ENCODE peak calls at places on chromosomes 13 and 19, in seven cellular contexts. F is GF-D8; L is T1000; E is neural crest cell; P is hypothalamus; H is activated CD8-positive, alpha-beta T cell treated with anti-CD3 and anti-CD28 coated beads for 36 hours; C is COR-L47. V is an unnamed sample.

GRCh38 chr19:10871711-10872550 is 578 bp downstream of the CARM1 start:
- DNase-seq in L (no peak), P (peak; percentile 52), H (peak; percentile 52), C (no peak), E (no peak), F (no peak), V (peak; percentile 8)

GRCh38 chr13:33015275-33015674 is 948 bp upstream of the KL start:
- DNase-seq in F (no peak), P (no peak), H (no peak), C (no peak), E (no peak), L (no peak), V (peak; percentile 2)

GRCh38 chr13:52128714-52129700 is at the start of gene NEK5:
- DNase-seq in F (peak; percentile 16), H (peak; percentile 59), E (peak; percentile 68), L (no peak), C (peak; percentile 51), P (peak; percentile 41), V (peak; percentile 60)

GRCh38 chr19:898663-899062 is 5.4 kb downstream of the RNU6-9 start:
- DNase-seq in L (no peak), F (no peak), P (peak; percentile 64), C (peak; percentile 94), E (no peak), H (peak; percentile 57), V (no peak)

GRCh38 chr19:4523306-4524110 is 5.2 kb upstream of the PLIN4 start:
- DNase-seq in H (peak; percentile 43), C (no peak), F (no peak), P (no peak), E (peak; percentile 58), L (no peak), V (no peak)

GRCh38 chr19:16585808-16586476 is 13.7 kb upstream of the SLC35E1 start:
- DNase-seq in L (no peak), C (no peak), F (no peak), H (peak; percentile 70), E (no peak), P (no peak), V (no peak)

GRCh38 chr19:49492573-49493411 is 3.4 kb upstream of the RPS11 start:
- DNase-seq in C (no peak), H (no peak), L (no peak), F (no peak), E (no peak), P (no peak), V (peak; percentile 74)

GRCh38 chr19:3190921-3191805 is 5.4 kb downstream of the NCLN start:
- DNase-seq in P (no peak), E (no peak), F (no peak), H (no peak), L (no peak), C (no peak), V (no peak)

GRCh38 chr13:26727122-26727521 is 33.5 kb downstream of the GPR12 start:
- DNase-seq in H (no peak), L (no peak), P (no peak), C (no peak), F (no peak), E (no peak), V (no peak)

GRCh38 chr13:50809133-50810090 is 34.1 kb downstream of the DLEU7 start:
- DNase-seq in F (no peak), L (no peak), E (no peak), P (no peak), C (no peak), H (no peak), V (no peak)

GRCh38 chr19:677201-677600 is 1.0 kb downstream of the FSTL3 start:
- DNase-seq in P (no peak), C (no peak), L (peak; percentile 84), H (no peak), F (no peak), E (no peak), V (no peak)

GRCh38 chr13:33490461-33491327 is 205.1 kb upstream of the STARD13 start:
- DNase-seq in C (no peak), F (no peak), E (no peak), P (peak; percentile 53), L (no peak), H (no peak), V (no peak)

GRCh38 chr13:35729926-35730627 is 253.6 kb upstream of the MAB21L1 start:
- DNase-seq in L (no peak), P (no peak), E (no peak), F (no peak), H (no peak), C (no peak), V (no peak)